ENCODE peak calls at places on chromosomes 13 and 19, in six cellular contexts. X is K562, J is SK-N-SH, K is HepG2, Z is H1, T is GM12878. R is an unnamed sample.

GRCh38 chr13:112249644-112250610 is 126.2 kb upstream of the SPACA7 start:
- DNase-seq in X (no peak), K (no peak), J (no peak), Z (no peak), T (no peak), R (no peak)

GRCh38 chr13:95323930-95324662 is 22.8 kb upstream of the ABCC4 start:
- DNase-seq in Z (no peak), X (no peak), J (peak; percentile 80), T (no peak), K (no peak), R (no peak)

GRCh38 chr13:76621726-76622125 is 264.5 kb downstream of the KCTD12 start:
- DNase-seq in T (no peak), X (no peak), Z (no peak), K (no peak), J (no peak), R (no peak)

GRCh38 chr13:51995677-51996551 is 15.3 kb downstream of the ATP7B start:
- DNase-seq in T (no peak), J (no peak), K (no peak), Z (no peak), X (peak; percentile 39), R (no peak)

GRCh38 chr19:42401365-42402303 is 11.5 kb upstream of the CNFN start:
- DNase-seq in Z (peak; percentile 78), J (peak; percentile 90), K (peak; percentile 49), X (peak; percentile 81), T (no peak), R (peak; percentile 68)

GRCh38 chr19:40420766-40421467 is 4.9 kb downstream of the SERTAD1 start:
- DNase-seq in J (peak; percentile 91), X (peak; percentile 82), K (peak; percentile 79), T (no peak), Z (no peak), R (peak; percentile 83)

GRCh38 chr19:44749318-44749717 is 810 bp downstream of the BCL3 start:
- DNase-seq in T (no peak), Z (no peak), J (no peak), X (no peak), K (no peak), R (no peak)

GRCh38 chr13:75908137-75908536 is 272.0 kb downstream of the LMO7 start:
- DNase-seq in Z (no peak), T (no peak), J (no peak), X (no peak), K (no peak), R (no peak)

GRCh38 chr19:8093740-8094139 is 41.2 kb downstream of the CCL25 start:
- DNase-seq in Z (no peak), J (no peak), K (no peak), X (no peak), T (no peak), R (no peak)

GRCh38 chr19:42132030-42132628 is at the start of gene POU2F2:
- DNase-seq in T (peak; percentile 41), X (peak; percentile 40), Z (no peak), K (no peak), J (no peak), R (no peak)

GRCh38 chr13:111325146-111325890 is 4.9 kb downstream of the TEX29 start:
- DNase-seq in K (no peak), Z (no peak), T (no peak), X (no peak), J (peak; percentile 53), R (no peak)

GRCh38 chr13:59178344-59178743 is 985.4 kb downstream of the DIAPH3 start:
- DNase-seq in Z (no peak), J (no peak), X (no peak), K (no peak), T (no peak), R (no peak)

GRCh38 chr13:76954568-76954967 is 6.3 kb downstream of the ACOD1 start:
- DNase-seq in T (no peak), K (no peak), J (no peak), X (no peak), Z (no peak), R (no peak)

GRCh38 chr13:69970521-69970920 is 137.1 kb upstream of the ATXN8OS start:
- DNase-seq in X (no peak), K (no peak), Z (peak; percentile 1), J (no peak), T (no peak), R (no peak)

GRCh38 chr13:50415428-50415827 is 400.2 kb downstream of the KCNRG start:
- DNase-seq in X (no peak), J (no peak), Z (no peak), T (no peak), K (no peak), R (no peak)

GRCh38 chr19:30880551-30880950 is 468.7 kb downstream of the TSHZ3 start:
- DNase-seq in X (no peak), K (no peak), J (no peak), Z (no peak), T (no peak), R (no peak)

GRCh38 chr19:7109678-7110289 is 40.3 kb downstream of the ZNF557 start:
- DNase-seq in K (peak; percentile 11), Z (peak; percentile 59), T (no peak), J (no peak), X (no peak), R (no peak)

GRCh38 chr13:110813646-110814624 is 100.4 kb downstream of the ING1 start:
- DNase-seq in T (no peak), K (no peak), J (no peak), X (peak; percentile 19), Z (no peak), R (no peak)

GRCh38 chr19:45677351-45678230 is 9.6 kb downstream of the GIPR start:
- DNase-seq in X (peak; percentile 57), Z (peak; percentile 99), J (peak; percentile 96), T (peak; percentile 81), K (peak; percentile 94), R (peak; percentile 75)

GRCh38 chr13:22789916-22790315 is 390.9 kb upstream of the SGCG start:
- DNase-seq in J (no peak), K (no peak), T (no peak), Z (no peak), X (no peak), R (no peak)

GRCh38 chr13:29956771-29957170 is 106.4 kb upstream of the UBL3 start:
- DNase-seq in J (peak; percentile 43), T (no peak), X (no peak), Z (no peak), K (no peak), R (no peak)

GRCh38 chr13:104683789-104684188 is 1617.6 kb upstream of the SLC10A2 start:
- DNase-seq in X (no peak), J (no peak), K (no peak), T (no peak), Z (no peak), R (no peak)

GRCh38 chr13:75514080-75515040 is 23.3 kb downstream of the COMMD6 start:
- DNase-seq in T (no peak), J (no peak), X (no peak), Z (no peak), K (no peak), R (no peak)

GRCh38 chr13:37277435-37278144 is 172.1 kb upstream of the CSNK1A1L start:
- DNase-seq in X (no peak), K (peak; percentile 15), Z (no peak), T (no peak), J (no peak), R (no peak)

GRCh38 chr13:106471957-106472543 is 63.4 kb downstream of the EFNB2 start:
- DNase-seq in Z (peak; percentile 70), J (peak; percentile 24), K (peak; percentile 1), X (no peak), T (no peak), R (no peak)

GRCh38 chr19:57759096-57759495 is 10.4 kb upstream of the ZNF586 start:
- DNase-seq in T (no peak), X (no peak), K (no peak), J (no peak), Z (no peak), R (no peak)

GRCh38 chr13:71829542-71829941 is 37.5 kb downstream of the DACH1 start:
- DNase-seq in T (no peak), J (no peak), Z (no peak), X (no peak), K (no peak), R (no peak)

DNA sequence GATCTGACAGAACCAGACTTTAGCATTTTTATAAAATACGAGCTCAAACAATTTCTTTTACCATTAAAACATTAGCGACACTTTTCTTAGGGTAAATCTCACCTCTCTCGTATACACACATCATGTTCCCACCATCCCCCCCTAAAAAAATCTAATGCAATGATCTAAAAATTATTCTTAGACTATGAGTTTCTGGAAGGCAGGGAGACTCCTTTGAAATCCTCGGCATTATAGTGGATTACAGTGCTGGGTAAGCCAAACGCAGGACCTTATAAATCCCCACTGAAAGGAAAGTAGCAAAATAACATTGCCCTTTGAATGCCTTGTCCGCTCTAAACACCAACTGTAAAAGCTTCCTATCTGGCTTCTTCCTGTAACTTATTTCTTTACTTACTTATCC is 35.1 kb downstream of the NUFIP1 start:
- DNase-seq in J (no peak), X (no peak), K (no peak), Z (no peak), T (no peak), R (no peak)
- H3K27ac ChIP-seq in J (no peak overlapping the region), X (no peak overlapping the region), K (no peak overlapping the region), Z (no peak overlapping the region), T (no peak overlapping the region), R (no peak overlapping the region)

GRCh38 chr19:48868196-48868886 is at the start of gene PLEKHA4:
- DNase-seq in T (no peak), Z (no peak), J (peak; percentile 63), K (no peak), X (peak; percentile 64), R (no peak)
- H3K4me3 ChIP-seq in T (no peak within 1 kb of the TSS), Z (peak within 1 kb of the TSS; percentile 21), J (peak within 1 kb of the TSS; percentile 50), K (peak within 1 kb of the TSS; percentile 76), X (peak within 1 kb of the TSS; percentile 17), R (no peak within 1 kb of the TSS)

GRCh38 chr19:32830231-32831014 is 39.1 kb downstream of the SLC7A9 start:
- DNase-seq in T (no peak), X (no peak), J (no peak), Z (no peak), K (no peak), R (no peak)

GRCh38 chr19:32828643-32829344 is 40.8 kb downstream of the SLC7A9 start:
- DNase-seq in T (no peak), Z (no peak), X (no peak), K (no peak), J (no peak), R (no peak)

GRCh38 chr19:32831611-32832010 is 38.0 kb downstream of the SLC7A9 start:
- DNase-seq in X (no peak), K (no peak), Z (no peak), T (no peak), J (no peak), R (no peak)

GRCh38 chr19:32828139-32828538 is 41.4 kb downstream of the SLC7A9 start:
- DNase-seq in K (peak; percentile 16), T (no peak), Z (no peak), X (no peak), J (no peak), R (no peak)

GRCh38 chr19:32829345-32829896 is 40.1 kb downstream of the SLC7A9 start:
- DNase-seq in T (no peak), K (no peak), X (no peak), J (no peak), Z (no peak), R (no peak)
- TF ChIP-seq GABPA in T (no peak), K (no peak), X (no peak), J (no peak), Z (no peak), R (no peak)

DNA sequence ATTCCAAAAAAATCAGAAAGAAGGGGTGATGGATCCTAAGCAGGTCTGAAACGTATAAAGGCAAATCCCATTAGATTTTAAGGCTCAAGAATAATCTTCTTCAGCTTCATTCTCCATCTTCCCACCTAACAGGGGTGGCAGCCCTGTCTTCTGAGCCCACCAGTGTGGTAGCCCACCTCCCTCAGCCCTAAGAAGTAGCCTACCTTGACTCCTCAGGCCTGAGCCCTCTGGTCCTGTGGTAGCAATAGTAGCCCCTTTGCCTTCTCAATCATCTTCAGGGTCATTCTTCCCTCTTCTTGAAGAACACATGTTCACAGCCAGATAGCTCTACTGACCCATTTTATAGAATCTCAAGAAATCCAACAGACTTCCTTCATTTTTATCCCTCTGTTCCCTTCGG is 33.7 kb downstream of the N4BP2L2 start:
- DNase-seq in Z (no peak), J (no peak), X (no peak), K (no peak), T (no peak), R (no peak)
- H3K27ac ChIP-seq in Z (no peak overlapping the region), J (no peak overlapping the region), X (no peak overlapping the region), K (peak overlapping the region; percentile 74), T (no peak overlapping the region), R (no peak overlapping the region)